ENCODE peak calls at places on chromosome 2, in ten cellular contexts. One of them, this sample, is unnamed.

GRCh38 chr2:15763822-15764682 is 172.4 kb downstream of the DDX1 start:
- DNase-seq in transverse colon: no peak
- DNase-seq in esophagus muscularis mucosa: no peak
- DNase-seq in neuronal stem cell: no peak
- DNase-seq in CD8-positive, alpha-beta T cell: no peak
- DNase-seq in right cardiac atrium: no peak
- DNase-seq in dorsolateral prefrontal cortex: no peak
- DNase-seq in caudate nucleus: no peak
- DNase-seq in aorta: no peak
- DNase-seq in adrenal gland: no peak
- DNase-seq in this sample: no peak

GRCh38 chr2:110770696-110771425 is 38.5 kb downstream of the ACOXL start:
- DNase-seq in transverse colon: no peak
- DNase-seq in esophagus muscularis mucosa: no peak
- DNase-seq in neuronal stem cell: peak
- DNase-seq in CD8-positive, alpha-beta T cell: no peak
- DNase-seq in right cardiac atrium: peak
- DNase-seq in dorsolateral prefrontal cortex: no peak
- DNase-seq in caudate nucleus: no peak
- DNase-seq in aorta: no peak
- DNase-seq in adrenal gland: no peak
- DNase-seq in this sample: no peak

GRCh38 chr2:168165418-168165817 is 82.0 kb downstream of the STK39 start:
- DNase-seq in transverse colon: no peak
- DNase-seq in esophagus muscularis mucosa: no peak
- DNase-seq in neuronal stem cell: no peak
- DNase-seq in CD8-positive, alpha-beta T cell: no peak
- DNase-seq in right cardiac atrium: peak
- DNase-seq in dorsolateral prefrontal cortex: no peak
- DNase-seq in caudate nucleus: no peak
- DNase-seq in aorta: no peak
- DNase-seq in adrenal gland: no peak
- DNase-seq in this sample: no peak

GRCh38 chr2:229032596-229033234 is 238.4 kb downstream of the PID1 start:
- DNase-seq in transverse colon: no peak
- DNase-seq in esophagus muscularis mucosa: no peak
- DNase-seq in neuronal stem cell: no peak
- DNase-seq in CD8-positive, alpha-beta T cell: no peak
- DNase-seq in right cardiac atrium: no peak
- DNase-seq in dorsolateral prefrontal cortex: no peak
- DNase-seq in caudate nucleus: no peak
- DNase-seq in aorta: peak
- DNase-seq in adrenal gland: no peak
- DNase-seq in this sample: no peak

GRCh38 chr2:207334631-207335371 is 169.1 kb upstream of the KLF7 start:
- DNase-seq in transverse colon: peak
- DNase-seq in esophagus muscularis mucosa: no peak
- DNase-seq in neuronal stem cell: peak
- DNase-seq in CD8-positive, alpha-beta T cell: no peak
- DNase-seq in right cardiac atrium: peak
- DNase-seq in dorsolateral prefrontal cortex: peak
- DNase-seq in caudate nucleus: no peak
- DNase-seq in aorta: peak
- DNase-seq in adrenal gland: peak
- DNase-seq in this sample: peak

GRCh38 chr2:241893265-241893664 is 23.7 kb downstream of the RTP5 start:
- DNase-seq in transverse colon: no peak
- DNase-seq in esophagus muscularis mucosa: no peak
- DNase-seq in neuronal stem cell: no peak
- DNase-seq in CD8-positive, alpha-beta T cell: no peak
- DNase-seq in right cardiac atrium: no peak
- DNase-seq in dorsolateral prefrontal cortex: no peak
- DNase-seq in caudate nucleus: no peak
- DNase-seq in aorta: peak
- DNase-seq in adrenal gland: peak
- DNase-seq in this sample: no peak

GRCh38 chr2:164803772-164804466 is 37.7 kb downstream of the COBLL1 start:
- DNase-seq in transverse colon: no peak
- DNase-seq in esophagus muscularis mucosa: no peak
- DNase-seq in neuronal stem cell: no peak
- DNase-seq in CD8-positive, alpha-beta T cell: no peak
- DNase-seq in right cardiac atrium: no peak
- DNase-seq in dorsolateral prefrontal cortex: no peak
- DNase-seq in caudate nucleus: no peak
- DNase-seq in aorta: no peak
- DNase-seq in adrenal gland: no peak
- DNase-seq in this sample: no peak

GRCh38 chr2:102130651-102130991 is 11.9 kb upstream of the IL1R1 start:
- DNase-seq in transverse colon: no peak
- DNase-seq in esophagus muscularis mucosa: no peak
- DNase-seq in neuronal stem cell: no peak
- DNase-seq in CD8-positive, alpha-beta T cell: no peak
- DNase-seq in right cardiac atrium: no peak
- DNase-seq in dorsolateral prefrontal cortex: no peak
- DNase-seq in caudate nucleus: no peak
- DNase-seq in aorta: no peak
- DNase-seq in adrenal gland: no peak
- DNase-seq in this sample: no peak

GRCh38 chr2:71536311-71536710 is 83.0 kb downstream of the DYSF start:
- DNase-seq in transverse colon: no peak
- DNase-seq in esophagus muscularis mucosa: no peak
- DNase-seq in neuronal stem cell: no peak
- DNase-seq in CD8-positive, alpha-beta T cell: no peak
- DNase-seq in right cardiac atrium: no peak
- DNase-seq in dorsolateral prefrontal cortex: no peak
- DNase-seq in caudate nucleus: no peak
- DNase-seq in aorta: no peak
- DNase-seq in adrenal gland: no peak
- DNase-seq in this sample: no peak

GRCh38 chr2:529425-529824 is 147.8 kb downstream of the TMEM18 start:
- DNase-seq in transverse colon: no peak
- DNase-seq in esophagus muscularis mucosa: no peak
- DNase-seq in neuronal stem cell: no peak
- DNase-seq in CD8-positive, alpha-beta T cell: no peak
- DNase-seq in right cardiac atrium: no peak
- DNase-seq in dorsolateral prefrontal cortex: no peak
- DNase-seq in caudate nucleus: no peak
- DNase-seq in aorta: no peak
- DNase-seq in adrenal gland: no peak
- DNase-seq in this sample: no peak

GRCh38 chr2:109537565-109538221 is 76.1 kb downstream of the SEPTIN10 start:
- DNase-seq in transverse colon: no peak
- DNase-seq in esophagus muscularis mucosa: no peak
- DNase-seq in neuronal stem cell: no peak
- DNase-seq in CD8-positive, alpha-beta T cell: no peak
- DNase-seq in right cardiac atrium: no peak
- DNase-seq in dorsolateral prefrontal cortex: no peak
- DNase-seq in caudate nucleus: no peak
- DNase-seq in aorta: no peak
- DNase-seq in adrenal gland: no peak
- DNase-seq in this sample: no peak

GRCh38 chr2:221176666-221177065 is 395.4 kb downstream of the EPHA4 start:
- DNase-seq in transverse colon: no peak
- DNase-seq in esophagus muscularis mucosa: no peak
- DNase-seq in neuronal stem cell: no peak
- DNase-seq in CD8-positive, alpha-beta T cell: no peak
- DNase-seq in right cardiac atrium: no peak
- DNase-seq in dorsolateral prefrontal cortex: no peak
- DNase-seq in caudate nucleus: no peak
- DNase-seq in aorta: no peak
- DNase-seq in adrenal gland: no peak
- DNase-seq in this sample: no peak

GRCh38 chr2:44778671-44779476 is 162.6 kb upstream of the SIX3 start:
- DNase-seq in transverse colon: peak
- DNase-seq in esophagus muscularis mucosa: no peak
- DNase-seq in neuronal stem cell: peak
- DNase-seq in CD8-positive, alpha-beta T cell: no peak
- DNase-seq in right cardiac atrium: no peak
- DNase-seq in dorsolateral prefrontal cortex: no peak
- DNase-seq in caudate nucleus: no peak
- DNase-seq in aorta: no peak
- DNase-seq in adrenal gland: no peak
- DNase-seq in this sample: no peak

GRCh38 chr2:75608684-75609333 is 37.8 kb upstream of the MRPL19 start:
- DNase-seq in transverse colon: peak
- DNase-seq in esophagus muscularis mucosa: peak
- DNase-seq in neuronal stem cell: peak
- DNase-seq in CD8-positive, alpha-beta T cell: peak
- DNase-seq in right cardiac atrium: peak
- DNase-seq in dorsolateral prefrontal cortex: peak
- DNase-seq in caudate nucleus: peak
- DNase-seq in aorta: no peak
- DNase-seq in adrenal gland: peak
- DNase-seq in this sample: peak

GRCh38 chr2:205759286-205759685 is 77.0 kb downstream of the NRP2 start:
- DNase-seq in transverse colon: no peak
- DNase-seq in esophagus muscularis mucosa: no peak
- DNase-seq in neuronal stem cell: no peak
- DNase-seq in CD8-positive, alpha-beta T cell: no peak
- DNase-seq in right cardiac atrium: no peak
- DNase-seq in dorsolateral prefrontal cortex: no peak
- DNase-seq in caudate nucleus: no peak
- DNase-seq in aorta: no peak
- DNase-seq in adrenal gland: no peak
- DNase-seq in this sample: no peak
- H3K27ac ChIP-seq in transverse colon: peak
- H3K27ac ChIP-seq in esophagus muscularis mucosa: peak
- H3K27ac ChIP-seq in neuronal stem cell: no peak
- H3K27ac ChIP-seq in CD8-positive, alpha-beta T cell: no peak
- H3K27ac ChIP-seq in right cardiac atrium: no peak
- H3K27ac ChIP-seq in dorsolateral prefrontal cortex: no peak
- H3K27ac ChIP-seq in caudate nucleus: no peak
- H3K27ac ChIP-seq in aorta: no peak
- H3K27ac ChIP-seq in adrenal gland: peak
- H3K27ac ChIP-seq in this sample: no peak

DNA sequence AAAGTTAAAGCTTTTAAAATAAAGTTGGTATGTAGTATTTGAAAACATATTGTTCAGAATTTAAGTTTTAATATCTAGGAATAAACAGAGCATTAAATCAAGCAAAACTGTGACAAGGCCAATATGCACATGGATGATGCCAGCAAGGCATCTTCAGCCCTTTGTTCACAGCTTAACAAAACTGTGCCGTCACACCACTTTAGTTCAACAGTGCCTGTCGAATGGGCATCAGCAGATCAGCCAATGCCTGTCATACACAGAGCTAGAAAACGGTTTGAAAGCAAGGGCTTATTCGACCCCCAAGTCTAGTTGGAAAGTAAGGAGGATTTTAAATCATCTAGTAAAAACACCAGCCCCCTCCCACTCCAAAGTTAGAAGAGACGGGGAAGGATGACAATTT is 16.7 kb downstream of the ZEB2 start:
- DNase-seq in transverse colon: no peak
- DNase-seq in esophagus muscularis mucosa: no peak
- DNase-seq in neuronal stem cell: no peak
- DNase-seq in CD8-positive, alpha-beta T cell: no peak
- DNase-seq in right cardiac atrium: no peak
- DNase-seq in dorsolateral prefrontal cortex: no peak
- DNase-seq in caudate nucleus: no peak
- DNase-seq in aorta: no peak
- DNase-seq in adrenal gland: no peak
- DNase-seq in this sample: no peak
- H3K27ac ChIP-seq in transverse colon: peak
- H3K27ac ChIP-seq in esophagus muscularis mucosa: peak
- H3K27ac ChIP-seq in neuronal stem cell: no peak
- H3K27ac ChIP-seq in CD8-positive, alpha-beta T cell: no peak
- H3K27ac ChIP-seq in right cardiac atrium: peak
- H3K27ac ChIP-seq in dorsolateral prefrontal cortex: peak
- H3K27ac ChIP-seq in caudate nucleus: peak
- H3K27ac ChIP-seq in aorta: no peak
- H3K27ac ChIP-seq in adrenal gland: peak
- H3K27ac ChIP-seq in this sample: no peak

GRCh38 chr2:54665436-54665856 is 58.0 kb upstream of the EML6 start:
- DNase-seq in transverse colon: peak
- DNase-seq in esophagus muscularis mucosa: no peak
- DNase-seq in neuronal stem cell: peak
- DNase-seq in CD8-positive, alpha-beta T cell: no peak
- DNase-seq in right cardiac atrium: no peak
- DNase-seq in dorsolateral prefrontal cortex: no peak
- DNase-seq in caudate nucleus: no peak
- DNase-seq in aorta: no peak
- DNase-seq in adrenal gland: peak
- DNase-seq in this sample: peak
- H3K27ac ChIP-seq in transverse colon: peak
- H3K27ac ChIP-seq in esophagus muscularis mucosa: peak
- H3K27ac ChIP-seq in neuronal stem cell: no peak
- H3K27ac ChIP-seq in CD8-positive, alpha-beta T cell: no peak
- H3K27ac ChIP-seq in right cardiac atrium: peak
- H3K27ac ChIP-seq in dorsolateral prefrontal cortex: peak
- H3K27ac ChIP-seq in caudate nucleus: peak
- H3K27ac ChIP-seq in aorta: no peak
- H3K27ac ChIP-seq in adrenal gland: peak
- H3K27ac ChIP-seq in this sample: no peak

GRCh38 chr2:69628325-69629038 is 15.1 kb downstream of the AAK1 start:
- DNase-seq in transverse colon: no peak
- DNase-seq in esophagus muscularis mucosa: no peak
- DNase-seq in neuronal stem cell: no peak
- DNase-seq in CD8-positive, alpha-beta T cell: no peak
- DNase-seq in right cardiac atrium: no peak
- DNase-seq in dorsolateral prefrontal cortex: no peak
- DNase-seq in caudate nucleus: no peak
- DNase-seq in aorta: no peak
- DNase-seq in adrenal gland: no peak
- DNase-seq in this sample: no peak

GRCh38 chr2:69634197-69634821 is 9.2 kb downstream of the AAK1 start:
- DNase-seq in transverse colon: no peak
- DNase-seq in esophagus muscularis mucosa: no peak
- DNase-seq in neuronal stem cell: no peak
- DNase-seq in CD8-positive, alpha-beta T cell: no peak
- DNase-seq in right cardiac atrium: no peak
- DNase-seq in dorsolateral prefrontal cortex: no peak
- DNase-seq in caudate nucleus: no peak
- DNase-seq in aorta: no peak
- DNase-seq in adrenal gland: no peak
- DNase-seq in this sample: no peak

GRCh38 chr2:69635426-69635825 is 8.1 kb downstream of the AAK1 start:
- DNase-seq in transverse colon: no peak
- DNase-seq in esophagus muscularis mucosa: no peak
- DNase-seq in neuronal stem cell: no peak
- DNase-seq in CD8-positive, alpha-beta T cell: no peak
- DNase-seq in right cardiac atrium: no peak
- DNase-seq in dorsolateral prefrontal cortex: no peak
- DNase-seq in caudate nucleus: no peak
- DNase-seq in aorta: no peak
- DNase-seq in adrenal gland: no peak
- DNase-seq in this sample: no peak

GRCh38 chr2:69629921-69630608 is 13.5 kb downstream of the AAK1 start:
- DNase-seq in transverse colon: no peak
- DNase-seq in esophagus muscularis mucosa: no peak
- DNase-seq in neuronal stem cell: no peak
- DNase-seq in CD8-positive, alpha-beta T cell: no peak
- DNase-seq in right cardiac atrium: no peak
- DNase-seq in dorsolateral prefrontal cortex: no peak
- DNase-seq in caudate nucleus: no peak
- DNase-seq in aorta: no peak
- DNase-seq in adrenal gland: no peak
- DNase-seq in this sample: no peak

DNA sequence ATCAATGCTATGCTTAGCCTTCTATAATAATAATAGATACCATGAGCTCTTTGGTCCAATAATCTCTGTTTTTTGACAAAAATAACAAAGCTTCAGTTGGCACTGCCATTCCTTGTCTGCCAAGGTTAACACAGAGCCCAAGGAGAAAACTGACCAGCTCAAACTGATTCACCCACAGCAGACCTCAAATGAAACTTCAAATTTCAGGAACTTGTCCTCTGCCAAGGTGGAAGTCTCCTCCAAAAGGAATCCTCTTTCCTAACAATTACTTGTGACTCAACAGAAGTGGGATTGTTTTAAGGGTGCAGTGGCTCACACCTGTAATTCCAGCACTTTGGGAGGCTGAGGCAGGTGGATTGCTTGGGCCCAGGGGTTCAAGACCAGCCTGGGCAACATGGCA is 12.1 kb downstream of the AAK1 start:
- DNase-seq in transverse colon: no peak
- DNase-seq in esophagus muscularis mucosa: no peak
- DNase-seq in neuronal stem cell: no peak
- DNase-seq in CD8-positive, alpha-beta T cell: no peak
- DNase-seq in right cardiac atrium: no peak
- DNase-seq in dorsolateral prefrontal cortex: no peak
- DNase-seq in caudate nucleus: no peak
- DNase-seq in aorta: no peak
- DNase-seq in adrenal gland: no peak
- DNase-seq in this sample: no peak
- H3K27ac ChIP-seq in transverse colon: no peak
- H3K27ac ChIP-seq in esophagus muscularis mucosa: no peak
- H3K27ac ChIP-seq in neuronal stem cell: no peak
- H3K27ac ChIP-seq in CD8-positive, alpha-beta T cell: no peak
- H3K27ac ChIP-seq in right cardiac atrium: no peak
- H3K27ac ChIP-seq in dorsolateral prefrontal cortex: no peak
- H3K27ac ChIP-seq in caudate nucleus: no peak
- H3K27ac ChIP-seq in aorta: no peak
- H3K27ac ChIP-seq in adrenal gland: peak
- H3K27ac ChIP-seq in this sample: no peak

This sample was measured in iPS DF 6.9.